ENCODE peak calls at places on chromosomes 12 and 14, in six cellular contexts. I is transverse colon, N is stomach, W is Panc1, L is breast epithelium, H is prostate gland. Z is an unnamed sample.

GRCh38 chr12:114864688-114865685 is 181.0 kb upstream of the TBX3 start:
- DNase-seq in I (no peak), N (no peak), W (no peak), L (no peak), H (no peak), Z (no peak)

GRCh38 chr12:113244015-113244983 is 23.0 kb downstream of the TPCN1 start:
- DNase-seq in I (peak; percentile 85), N (peak; percentile 91), W (no peak), L (peak; percentile 94), H (peak; percentile 86), Z (peak; percentile 90)

GRCh38 chr14:94110552-94111181 is at the start of gene IFI27:
- DNase-seq in I (peak; percentile 81), N (peak; percentile 79), W (no peak), L (no peak), H (no peak), Z (peak; percentile 76)

GRCh38 chr12:7905071-7905470 is 30.9 kb downstream of the SLC2A3 start:
- DNase-seq in I (no peak), N (no peak), W (no peak), L (no peak), H (no peak), Z (no peak)

GRCh38 chr12:105025890-105026289 is 39.8 kb downstream of the NOPCHAP1 start:
- DNase-seq in I (peak; percentile 24), N (peak; percentile 60), W (no peak), L (no peak), H (peak; percentile 67), Z (peak; percentile 76)

GRCh38 chr12:108633534-108634224 is at the start of gene SELPLG:
- DNase-seq in I (peak; percentile 84), N (peak; percentile 69), W (no peak), L (no peak), H (no peak), Z (peak; percentile 81)

GRCh38 chr14:96081224-96081623 is 42.1 kb downstream of the C14orf132 start:
- DNase-seq in I (no peak), N (no peak), W (no peak), L (no peak), H (no peak), Z (peak; percentile 17)

GRCh38 chr12:53736602-53737493 is 9.6 kb upstream of the CALCOCO1 start:
- DNase-seq in I (no peak), N (no peak), W (no peak), L (no peak), H (no peak), Z (no peak)

GRCh38 chr12:54331461-54331860 is 6.5 kb downstream of the COPZ1 start:
- DNase-seq in I (no peak), N (no peak), W (no peak), L (no peak), H (no peak), Z (no peak)

GRCh38 chr14:23033801-23034497 is 751 bp downstream of the PSMB5 start:
- DNase-seq in I (no peak), N (no peak), W (no peak), L (no peak), H (no peak), Z (no peak)

DNA sequence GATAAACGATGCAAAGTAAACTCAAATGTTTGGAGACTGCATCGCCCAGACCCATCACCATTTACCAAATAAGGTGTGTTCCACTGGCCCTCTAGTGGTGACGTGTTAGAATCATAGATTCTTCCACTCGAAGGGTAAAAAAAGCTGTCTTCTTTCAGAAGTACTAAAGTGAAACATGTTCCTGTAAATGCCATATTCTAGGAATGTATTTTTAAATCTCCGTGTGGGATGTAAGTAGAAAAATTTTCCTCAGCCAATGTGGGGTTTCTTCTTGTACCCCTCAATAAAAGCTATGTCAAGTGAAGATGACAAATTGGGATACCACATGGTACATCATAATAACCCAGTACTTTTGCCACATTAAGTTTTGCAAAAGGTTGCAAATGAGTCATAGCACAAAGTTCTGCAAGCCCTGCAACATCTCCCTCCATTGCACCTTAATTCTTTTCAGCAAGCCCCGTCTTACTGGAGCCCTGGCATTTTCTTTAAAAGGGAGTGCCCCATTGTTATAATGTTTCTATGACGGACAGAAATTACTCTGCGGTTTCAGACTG is 100.8 kb downstream of the CCER1 start:
- DNase-seq in I (no peak), N (no peak), W (no peak), L (no peak), H (peak; percentile 19), Z (no peak)
- TF ChIP-seq POLR2AphosphoS5 in I (no peak), N (no peak), W (no peak), L (no peak), H (no peak), Z (no peak)

DNA sequence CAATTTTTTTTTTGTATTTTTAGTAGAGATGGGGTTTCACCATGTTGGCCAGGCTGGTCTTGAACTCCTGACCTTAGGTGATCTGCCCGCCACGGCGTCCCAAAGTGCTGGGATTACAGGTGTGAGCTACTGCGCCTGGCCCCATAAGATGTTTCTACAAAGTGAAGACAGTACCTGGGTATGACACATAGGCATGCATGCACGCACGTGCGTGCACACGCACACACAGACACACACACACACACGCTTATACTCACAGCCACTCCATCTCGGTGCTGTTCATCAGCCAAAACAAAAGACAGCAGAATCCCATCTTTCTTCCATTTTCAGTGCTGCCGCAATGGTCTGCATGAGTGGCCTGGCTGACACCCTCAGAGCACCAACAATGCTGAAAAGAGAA is 63.9 kb downstream of the VCPKMT start:
- DNase-seq in I (no peak), N (no peak), W (no peak), L (no peak), H (no peak), Z (no peak)
- TF ChIP-seq CTCF in I (no peak), N (no peak), W (no peak), L (no peak), H (no peak), Z (no peak)

DNA sequence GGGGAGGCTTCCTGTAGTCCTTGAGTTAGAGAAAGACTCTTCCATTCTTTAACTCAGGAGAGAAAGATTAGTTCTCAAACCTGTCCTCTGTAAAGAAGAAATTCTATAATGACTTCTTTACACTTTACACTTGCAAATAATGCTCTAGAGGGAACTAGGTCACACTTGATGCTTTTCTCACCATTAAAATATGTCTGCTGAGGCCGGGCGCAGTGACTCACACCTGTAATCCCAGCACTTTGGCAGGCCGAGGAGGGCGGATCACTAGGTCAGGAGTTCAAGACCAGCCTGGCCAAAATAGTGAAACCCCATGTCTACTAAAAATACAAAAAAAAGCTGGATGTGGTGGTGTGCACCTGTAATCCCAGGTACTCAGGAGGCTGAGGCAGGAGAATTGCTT is 6.3 kb downstream of the NTN4 start:
- DNase-seq in I (no peak), N (no peak), W (no peak), L (no peak), H (no peak), Z (no peak)
- TF ChIP-seq POLR2AphosphoS5 in I (no peak), N (no peak), W (no peak), L (no peak), H (no peak), Z (no peak)

GRCh38 chr14:57575482-57575881 is 81.8 kb upstream of the CCDC198 start:
- DNase-seq in I (no peak), N (no peak), W (no peak), L (no peak), H (no peak), Z (no peak)

GRCh38 chr14:57578427-57579220 is 85.0 kb upstream of the CCDC198 start:
- DNase-seq in I (no peak), N (no peak), W (no peak), L (no peak), H (no peak), Z (no peak)

GRCh38 chr14:57573193-57573592 is 79.5 kb upstream of the CCDC198 start:
- DNase-seq in I (no peak), N (no peak), W (no peak), L (no peak), H (no peak), Z (no peak)

GRCh38 chr14:57576498-57576897 is 82.8 kb upstream of the CCDC198 start:
- DNase-seq in I (no peak), N (no peak), W (no peak), L (no peak), H (no peak), Z (no peak)

GRCh38 chr14:57574617-57575288 is 81.1 kb upstream of the CCDC198 start:
- DNase-seq in I (no peak), N (no peak), W (no peak), L (no peak), H (no peak), Z (no peak)
- TF ChIP-seq CTCF in I (no peak), N (no peak), W (peak; percentile 43), L (no peak), H (no peak), Z (no peak)

DNA sequence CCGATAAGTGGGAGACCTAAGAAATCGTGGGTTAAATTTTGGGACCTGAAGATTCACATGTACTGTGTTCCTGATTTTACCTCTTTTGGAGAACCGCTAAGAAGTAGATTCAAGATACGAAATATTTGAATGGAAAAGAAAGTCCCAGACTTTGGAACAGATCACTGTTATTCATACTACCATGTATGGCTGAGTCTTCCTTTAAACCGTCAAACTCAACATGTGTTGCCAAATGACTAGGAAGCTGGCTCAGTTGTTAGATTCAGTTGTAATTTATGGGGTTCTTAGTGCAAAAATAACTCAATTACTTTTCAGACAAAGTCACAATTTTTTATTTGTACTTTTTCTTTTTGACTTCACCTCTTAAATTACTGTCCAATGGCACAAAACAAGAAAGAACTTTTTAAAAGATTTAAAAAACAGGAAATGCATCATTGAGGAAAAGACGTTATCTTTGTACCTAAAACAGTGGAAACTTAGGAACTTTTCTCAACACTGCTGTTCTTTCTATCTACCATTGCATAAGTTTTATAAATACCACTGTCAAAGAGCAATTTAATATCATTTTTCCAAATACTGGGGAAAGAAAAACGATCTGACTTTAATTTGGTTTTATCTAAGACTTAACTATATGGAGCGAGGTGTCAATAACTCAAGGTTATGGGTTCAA is 15.7 kb downstream of the RERG start:
- DNase-seq in I (no peak), N (no peak), W (no peak), L (no peak), H (no peak), Z (no peak)
- TF ChIP-seq POLR2AphosphoS5 in I (peak; percentile 48), N (no peak), W (no peak), L (peak; percentile 65), H (peak; percentile 37), Z (peak; percentile 70)

DNA sequence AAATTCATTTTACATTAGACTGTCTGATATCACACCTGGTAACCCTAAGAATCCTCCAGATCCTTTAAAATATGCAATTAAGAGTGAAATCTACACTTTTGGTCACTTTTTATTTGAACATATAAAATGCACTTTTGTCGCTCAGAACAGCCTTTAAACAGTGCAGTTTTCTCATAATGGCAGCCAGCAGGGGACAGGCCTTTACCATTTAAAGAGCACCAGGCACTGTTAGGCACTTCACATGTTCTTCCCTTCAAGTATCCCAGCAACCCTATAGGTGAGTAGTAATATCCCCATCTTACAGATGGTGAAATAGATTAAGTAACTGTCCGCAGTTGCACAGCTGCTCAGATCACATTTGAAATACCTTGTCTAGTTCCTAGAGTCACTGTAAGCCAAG is 11.3 kb upstream of the SAMD4A start:
- DNase-seq in I (no peak), N (no peak), W (no peak), L (no peak), H (no peak), Z (no peak)
- TF ChIP-seq CTCF in I (no peak), N (no peak), W (peak; percentile 29), L (no peak), H (no peak), Z (no peak)

DNA sequence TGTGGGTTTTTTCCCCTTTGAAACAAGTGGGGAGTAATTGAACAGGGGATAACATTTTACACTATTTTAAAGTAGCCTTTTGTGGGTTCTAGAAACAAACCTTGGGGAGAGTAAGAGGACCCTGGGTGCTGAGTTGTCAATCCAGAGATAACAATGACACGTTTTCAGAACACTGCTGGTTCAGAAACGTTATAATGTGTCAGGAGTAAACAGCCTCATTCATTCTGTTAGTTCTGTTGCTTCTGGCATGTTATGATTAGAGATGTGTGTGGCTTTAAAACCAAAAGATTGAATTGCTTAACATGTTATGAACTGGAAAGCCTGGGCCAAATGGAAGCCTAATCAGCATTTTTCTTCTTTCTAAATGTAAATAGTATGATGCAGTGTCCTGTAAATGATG is 680.5 kb upstream of the NOVA1 start:
- DNase-seq in I (no peak), N (no peak), W (no peak), L (no peak), H (no peak), Z (no peak)
- TF ChIP-seq POLR2AphosphoS5 in I (no peak), N (no peak), W (no peak), L (no peak), H (no peak), Z (no peak)

Z was measured in sigmoid colon.